ENCODE peak calls at places on chromosomes 7 and 10, in four cellular contexts. One of them, this sample, is unnamed. For H3K4me1, the result is how much of the 10 kb centered on the place peaks cover.

GRCh38 chr10:71782917-71783490 is 9.7 kb upstream of the VSIR start:
- DNase-seq in heart left ventricle: peak
- DNase-seq in lower lobe of right lung: peak
- DNase-seq in left ventricle myocardium inferior: peak
- DNase-seq in this sample: no peak

GRCh38 chr10:102714621-102715455 is at the start of gene SFXN2:
- DNase-seq in heart left ventricle: no peak
- DNase-seq in lower lobe of right lung: peak
- DNase-seq in left ventricle myocardium inferior: no peak
- DNase-seq in this sample: no peak

GRCh38 chr10:131211965-131212619 is 99.4 kb downstream of the TCERG1L start:
- DNase-seq in heart left ventricle: no peak
- DNase-seq in lower lobe of right lung: no peak
- DNase-seq in left ventricle myocardium inferior: no peak
- DNase-seq in this sample: no peak

GRCh38 chr7:73912223-73912622 is 51.3 kb downstream of the TMEM270 start:
- DNase-seq in heart left ventricle: no peak
- DNase-seq in lower lobe of right lung: no peak
- DNase-seq in left ventricle myocardium inferior: no peak
- DNase-seq in this sample: no peak

GRCh38 chr10:106919798-106920382 is 244.6 kb downstream of the SORCS1 start:
- DNase-seq in heart left ventricle: no peak
- DNase-seq in lower lobe of right lung: no peak
- DNase-seq in left ventricle myocardium inferior: no peak
- DNase-seq in this sample: no peak

GRCh38 chr10:52949899-52950298 is 177.3 kb upstream of the MBL2 start:
- DNase-seq in heart left ventricle: no peak
- DNase-seq in lower lobe of right lung: no peak
- DNase-seq in left ventricle myocardium inferior: no peak
- DNase-seq in this sample: no peak

GRCh38 chr7:57638651-57639050 is 188.7 kb downstream of the ZNF716 start:
- DNase-seq in heart left ventricle: no peak
- DNase-seq in lower lobe of right lung: no peak
- DNase-seq in left ventricle myocardium inferior: no peak
- DNase-seq in this sample: no peak

GRCh38 chr7:2233876-2234275 is 1.1 kb upstream of the MAD1L1 start:
- DNase-seq in heart left ventricle: no peak
- DNase-seq in lower lobe of right lung: no peak
- DNase-seq in left ventricle myocardium inferior: no peak
- DNase-seq in this sample: no peak

GRCh38 chr10:98135222-98135899 is 904 bp downstream of the R3HCC1L start:
- DNase-seq in heart left ventricle: no peak
- DNase-seq in lower lobe of right lung: no peak
- DNase-seq in left ventricle myocardium inferior: no peak
- DNase-seq in this sample: no peak

GRCh38 chr7:55370001-55370400 is 4.9 kb downstream of the LANCL2 start:
- DNase-seq in heart left ventricle: no peak
- DNase-seq in lower lobe of right lung: no peak
- DNase-seq in left ventricle myocardium inferior: no peak
- DNase-seq in this sample: no peak

GRCh38 chr10:23439920-23440875 is 1.3 kb downstream of the OTUD1 start:
- DNase-seq in heart left ventricle: peak
- DNase-seq in lower lobe of right lung: peak
- DNase-seq in left ventricle myocardium inferior: peak
- DNase-seq in this sample: peak

GRCh38 chr7:107856806-107857540 is 34.0 kb upstream of the DLD start:
- DNase-seq in heart left ventricle: no peak
- DNase-seq in lower lobe of right lung: no peak
- DNase-seq in left ventricle myocardium inferior: no peak
- DNase-seq in this sample: no peak

GRCh38 chr7:36658603-36659516 is 65.4 kb downstream of the AOAH start:
- DNase-seq in heart left ventricle: no peak
- DNase-seq in lower lobe of right lung: no peak
- DNase-seq in left ventricle myocardium inferior: no peak
- DNase-seq in this sample: no peak

GRCh38 chr7:126803060-126803665 is 449.6 kb downstream of the GRM8 start:
- DNase-seq in heart left ventricle: no peak
- DNase-seq in lower lobe of right lung: no peak
- DNase-seq in left ventricle myocardium inferior: no peak
- DNase-seq in this sample: no peak

GRCh38 chr7:120843121-120843520 is 14.8 kb downstream of the TSPAN12 start:
- DNase-seq in heart left ventricle: no peak
- DNase-seq in lower lobe of right lung: no peak
- DNase-seq in left ventricle myocardium inferior: no peak
- DNase-seq in this sample: no peak

GRCh38 chr10:80164596-80164995 is 32.1 kb downstream of the PLAC9 start:
- DNase-seq in heart left ventricle: no peak
- DNase-seq in lower lobe of right lung: no peak
- DNase-seq in left ventricle myocardium inferior: no peak
- DNase-seq in this sample: no peak

GRCh38 chr10:88932539-88933256 is 19.9 kb downstream of the ACTA2 start:
- DNase-seq in heart left ventricle: peak
- DNase-seq in lower lobe of right lung: no peak
- DNase-seq in left ventricle myocardium inferior: no peak
- DNase-seq in this sample: peak

GRCh38 chr10:114930320-114930719 is 7.7 kb upstream of the TRUB1 start:
- DNase-seq in heart left ventricle: no peak
- DNase-seq in lower lobe of right lung: no peak
- DNase-seq in left ventricle myocardium inferior: no peak
- DNase-seq in this sample: no peak

GRCh38 chr7:42745357-42746022 is 166.4 kb downstream of the C7orf25 start:
- DNase-seq in heart left ventricle: peak
- DNase-seq in lower lobe of right lung: no peak
- DNase-seq in left ventricle myocardium inferior: peak
- DNase-seq in this sample: no peak

GRCh38 chr7:35035511-35035921 is 1.8 kb downstream of the DPY19L1 start:
- DNase-seq in heart left ventricle: no peak
- DNase-seq in lower lobe of right lung: no peak
- DNase-seq in left ventricle myocardium inferior: no peak
- DNase-seq in this sample: peak

GRCh38 chr10:73873843-73874215 is 526 bp downstream of the CAMK2G start:
- DNase-seq in heart left ventricle: no peak
- DNase-seq in lower lobe of right lung: no peak
- DNase-seq in left ventricle myocardium inferior: no peak
- DNase-seq in this sample: no peak

GRCh38 chr10:77248104-77248503 is 389.5 kb downstream of the KCNMA1 start:
- DNase-seq in heart left ventricle: no peak
- DNase-seq in lower lobe of right lung: no peak
- DNase-seq in left ventricle myocardium inferior: no peak
- DNase-seq in this sample: no peak

GRCh38 chr10:5234106-5234877 is 37.7 kb downstream of the AKR1C4 start:
- DNase-seq in heart left ventricle: no peak
- DNase-seq in lower lobe of right lung: no peak
- DNase-seq in left ventricle myocardium inferior: no peak
- DNase-seq in this sample: peak

GRCh38 chr7:157001920-157002818 is 8.3 kb downstream of the MNX1 start:
- DNase-seq in heart left ventricle: no peak
- DNase-seq in lower lobe of right lung: no peak
- DNase-seq in left ventricle myocardium inferior: no peak
- DNase-seq in this sample: peak

GRCh38 chr10:50739618-50740350 is at the start of gene ASAH2B:
- DNase-seq in heart left ventricle: peak
- DNase-seq in lower lobe of right lung: peak
- DNase-seq in left ventricle myocardium inferior: peak
- DNase-seq in this sample: peak

GRCh38 chr7:45716380-45717203 is 142.4 kb downstream of the ADCY1 start:
- DNase-seq in heart left ventricle: peak
- DNase-seq in lower lobe of right lung: no peak
- DNase-seq in left ventricle myocardium inferior: peak
- DNase-seq in this sample: peak
- H3K4me3 ChIP-seq in heart left ventricle: no peak
- H3K4me3 ChIP-seq in lower lobe of right lung: no peak
- H3K4me3 ChIP-seq in left ventricle myocardium inferior: no peak
- H3K4me3 ChIP-seq in this sample: no peak

GRCh38 chr7:69564454-69565417 is 33.5 kb upstream of the AUTS2 start:
- DNase-seq in heart left ventricle: no peak
- DNase-seq in lower lobe of right lung: no peak
- DNase-seq in left ventricle myocardium inferior: no peak
- DNase-seq in this sample: no peak
- H3K27ac ChIP-seq in heart left ventricle: no peak
- H3K27ac ChIP-seq in lower lobe of right lung: no peak
- H3K27ac ChIP-seq in left ventricle myocardium inferior: no peak
- H3K27ac ChIP-seq in this sample: no peak

DNA sequence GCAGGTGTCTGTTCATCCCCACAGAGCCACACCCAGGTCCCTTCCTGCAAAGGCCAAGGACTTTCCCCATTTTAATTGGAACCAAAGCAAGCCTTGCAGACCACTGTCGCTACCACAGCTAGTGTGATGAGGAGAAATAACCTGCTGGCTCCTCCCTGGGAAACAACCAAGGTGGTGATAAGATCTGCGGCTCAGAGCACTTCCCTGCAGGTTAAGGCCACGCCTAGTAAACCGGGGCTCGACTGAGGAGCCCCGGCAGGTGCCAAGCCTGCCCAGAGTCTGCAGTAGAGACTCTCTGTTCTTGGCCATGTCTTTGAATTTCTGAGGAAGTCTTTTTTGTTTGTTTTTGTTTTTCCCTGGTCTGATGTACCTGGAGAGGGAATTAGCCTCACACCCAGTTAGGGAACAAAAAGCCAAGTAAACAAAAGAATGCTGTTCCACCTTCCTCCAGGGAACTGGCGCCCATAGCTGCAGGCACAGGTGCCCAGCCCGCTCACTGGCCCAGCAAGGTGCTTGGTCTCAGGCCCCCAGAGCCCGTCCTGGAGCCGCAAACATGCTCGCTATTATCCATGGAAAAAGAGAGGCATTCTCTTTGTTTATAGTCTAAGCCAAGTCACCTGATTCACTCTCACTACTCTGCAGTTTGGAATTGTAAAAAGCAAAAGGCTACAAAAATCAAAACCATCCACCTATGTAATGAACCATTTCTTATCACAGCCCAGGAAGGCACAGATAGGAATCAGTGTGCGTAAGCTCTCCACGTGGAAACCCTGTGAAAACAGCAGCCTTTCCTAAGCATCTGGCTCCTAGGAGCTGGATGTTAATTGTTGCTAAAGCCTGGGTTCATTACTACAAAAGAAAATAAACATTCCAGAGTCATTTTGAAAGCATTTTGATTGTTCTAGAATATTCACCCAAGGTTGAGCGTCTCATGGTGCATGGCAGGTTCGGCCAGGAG is 2.7 kb downstream of the GPR146 start:
- DNase-seq in heart left ventricle: no peak
- DNase-seq in lower lobe of right lung: peak
- DNase-seq in left ventricle myocardium inferior: no peak
- DNase-seq in this sample: peak
- H3K4me1 ChIP-seq in heart left ventricle: half or more
- H3K4me1 ChIP-seq in lower lobe of right lung: half or more
- H3K4me1 ChIP-seq in left ventricle myocardium inferior: half or more
- H3K4me1 ChIP-seq in this sample: under half

GRCh38 chr10:99532194-99532593 is 548 bp upstream of the NKX2-3 start:
- DNase-seq in heart left ventricle: no peak
- DNase-seq in lower lobe of right lung: no peak
- DNase-seq in left ventricle myocardium inferior: no peak
- DNase-seq in this sample: no peak

GRCh38 chr10:99534456-99534938 is 1.8 kb downstream of the NKX2-3 start:
- DNase-seq in heart left ventricle: no peak
- DNase-seq in lower lobe of right lung: no peak
- DNase-seq in left ventricle myocardium inferior: no peak
- DNase-seq in this sample: no peak

GRCh38 chr10:99531696-99532050 is 1.1 kb upstream of the NKX2-3 start:
- DNase-seq in heart left ventricle: no peak
- DNase-seq in lower lobe of right lung: no peak
- DNase-seq in left ventricle myocardium inferior: no peak
- DNase-seq in this sample: no peak

GRCh38 chr10:99533496-99534455 is 1.0 kb downstream of the NKX2-3 start:
- DNase-seq in heart left ventricle: no peak
- DNase-seq in lower lobe of right lung: no peak
- DNase-seq in left ventricle myocardium inferior: no peak
- DNase-seq in this sample: no peak

DNA sequence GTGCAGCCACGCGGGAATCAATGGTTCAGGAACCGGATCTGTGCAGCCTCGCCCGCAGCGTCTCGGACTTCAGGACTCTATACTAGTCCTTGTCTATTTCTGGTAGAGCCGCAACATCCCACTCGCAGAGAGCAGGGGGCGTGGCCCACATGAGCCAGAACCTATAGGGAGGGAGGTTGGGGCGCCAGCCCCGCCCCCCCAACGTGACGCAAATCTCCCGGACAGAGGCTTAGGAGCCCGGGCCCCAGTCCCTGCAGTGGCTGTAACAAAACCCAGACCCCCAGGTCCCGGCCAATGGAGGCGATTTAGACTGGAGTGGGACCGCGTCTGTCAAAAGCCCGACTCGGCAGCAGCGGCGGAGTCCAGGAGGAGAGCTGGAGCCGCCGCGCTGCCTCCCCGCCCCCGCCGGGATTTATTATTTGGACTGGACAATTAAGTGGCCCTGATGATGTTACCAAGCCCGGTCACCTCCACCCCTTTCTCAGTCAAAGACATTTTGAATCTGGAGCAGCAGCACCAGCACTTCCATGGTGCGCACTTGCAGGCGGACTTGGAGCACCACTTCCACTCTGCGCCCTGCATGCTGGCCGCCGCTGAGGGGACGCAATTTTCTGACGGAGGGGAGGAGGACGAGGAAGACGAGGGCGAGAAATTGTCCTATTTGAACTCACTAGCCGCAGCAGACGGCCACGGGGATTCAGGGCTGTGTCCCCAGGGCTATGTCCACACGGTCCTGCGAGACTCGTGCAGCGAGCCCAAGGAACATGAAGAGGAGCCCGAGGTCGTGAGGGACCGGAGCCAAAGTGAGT is at the start of gene NKX2-3:
- DNase-seq in heart left ventricle: peak
- DNase-seq in lower lobe of right lung: peak
- DNase-seq in left ventricle myocardium inferior: peak
- DNase-seq in this sample: peak
- H3K4me3 ChIP-seq in heart left ventricle: peak
- H3K4me3 ChIP-seq in lower lobe of right lung: peak
- H3K4me3 ChIP-seq in left ventricle myocardium inferior: peak
- H3K4me3 ChIP-seq in this sample: peak

GRCh38 chr7:48147078-48147591 is 24.1 kb upstream of the ABCA13 start:
- DNase-seq in heart left ventricle: no peak
- DNase-seq in lower lobe of right lung: no peak
- DNase-seq in left ventricle myocardium inferior: no peak
- DNase-seq in this sample: no peak
- H3K27ac ChIP-seq in heart left ventricle: no peak
- H3K27ac ChIP-seq in lower lobe of right lung: no peak
- H3K27ac ChIP-seq in left ventricle myocardium inferior: no peak
- H3K27ac ChIP-seq in this sample: no peak

GRCh38 chr7:30349816-30350215 is 65.4 kb downstream of the ZNRF2 start:
- DNase-seq in heart left ventricle: no peak
- DNase-seq in lower lobe of right lung: no peak
- DNase-seq in left ventricle myocardium inferior: no peak
- DNase-seq in this sample: no peak

GRCh38 chr7:30349170-30349569 is 64.8 kb downstream of the ZNRF2 start:
- DNase-seq in heart left ventricle: no peak
- DNase-seq in lower lobe of right lung: no peak
- DNase-seq in left ventricle myocardium inferior: no peak
- DNase-seq in this sample: no peak

GRCh38 chr7:30351274-30351673 is 66.9 kb downstream of the ZNRF2 start:
- DNase-seq in heart left ventricle: no peak
- DNase-seq in lower lobe of right lung: no peak
- DNase-seq in left ventricle myocardium inferior: no peak
- DNase-seq in this sample: no peak

GRCh38 chr7:30347226-30348082 is 63.1 kb downstream of the ZNRF2 start:
- DNase-seq in heart left ventricle: no peak
- DNase-seq in lower lobe of right lung: no peak
- DNase-seq in left ventricle myocardium inferior: no peak
- DNase-seq in this sample: no peak

GRCh38 chr7:30348083-30348560 is 63.7 kb downstream of the ZNRF2 start:
- DNase-seq in heart left ventricle: peak
- DNase-seq in lower lobe of right lung: no peak
- DNase-seq in left ventricle myocardium inferior: no peak
- DNase-seq in this sample: no peak
- H3K4me1 ChIP-seq in heart left ventricle: under half
- H3K4me1 ChIP-seq in lower lobe of right lung: under half
- H3K4me1 ChIP-seq in left ventricle myocardium inferior: under half
- H3K4me1 ChIP-seq in this sample: half or more